ENCODE peak calls at places on chromosomes 4 and X, in five cellular contexts. G is T follicular helper cell; Z is activated naive CD4-positive, alpha-beta T cell; B is AG04450; Q is HepG2. F is an unnamed sample.

GRCh38 chrX:104833401-104833800 is 267.4 kb downstream of the IL1RAPL2 start:
- DNase-seq in B (no peak), G (no peak), Z (no peak), Q (no peak), F (peak; percentile 87)

GRCh38 chr4:182978152-182978827 is 61.1 kb upstream of the DCTD start:
- DNase-seq in Z (no peak), G (no peak), Q (no peak), B (no peak), F (no peak)

GRCh38 chr4:145177511-145177905 is 2.9 kb downstream of the OTUD4 start:
- DNase-seq in Q (no peak), B (no peak), Z (no peak), G (no peak), F (peak; percentile 36)

GRCh38 chr4:141464366-141464765 is 172.0 kb upstream of the IL15 start:
- DNase-seq in Q (no peak), B (no peak), Z (no peak), G (no peak), F (no peak)

GRCh38 chr4:68498413-68499007 is 51.2 kb downstream of the TMPRSS11E start:
- DNase-seq in Q (peak; percentile 78), Z (no peak), G (peak; percentile 35), B (peak; percentile 37), F (peak; percentile 66)

GRCh38 chr4:76943129-76943620 is 6.4 kb upstream of the SEPTIN11 start:
- DNase-seq in Z (no peak), Q (no peak), G (no peak), B (no peak), F (peak; percentile 85)

GRCh38 chr4:163991268-163991667 is 496.8 kb downstream of the TMA16 start:
- DNase-seq in Z (no peak), G (no peak), B (no peak), Q (no peak), F (peak; percentile 1)

GRCh38 chrX:38175140-38175539 is 45.5 kb downstream of the SRPX start:
- DNase-seq in Q (peak; percentile 27), B (no peak), Z (no peak), G (no peak), F (no peak)

GRCh38 chr4:18512718-18513117 is 491.2 kb upstream of the LCORL start:
- DNase-seq in Z (no peak), B (no peak), Q (no peak), G (no peak), F (no peak)

GRCh38 chr4:137300776-137301175 is 231.5 kb downstream of the PCDH18 start:
- DNase-seq in Q (no peak), Z (no peak), B (no peak), G (no peak), F (peak; percentile 75)

GRCh38 chr4:54516556-54517215 is 141.1 kb upstream of the KIT start:
- DNase-seq in B (no peak), G (no peak), Q (no peak), Z (no peak), F (peak; percentile 49)

GRCh38 chrX:107496786-107497185 is 47.3 kb downstream of the FRMPD3 start:
- DNase-seq in B (no peak), Q (no peak), G (no peak), Z (no peak), F (no peak)

GRCh38 chrX:113297456-113297855 is 456.8 kb upstream of the AMOT start:
- DNase-seq in B (no peak), Q (no peak), G (no peak), Z (no peak), F (peak; percentile 35)

GRCh38 chr4:5638976-5639375 is 69.4 kb downstream of the EVC2 start:
- DNase-seq in Z (no peak), G (no peak), Q (no peak), B (no peak), F (peak; percentile 87)

GRCh38 chr4:110639207-110640092 is 16.6 kb upstream of the PITX2 start:
- DNase-seq in B (no peak), G (no peak), Z (no peak), Q (no peak), F (no peak)

GRCh38 chr4:88477229-88477860 is 20.4 kb downstream of the HERC5 start:
- DNase-seq in B (no peak), G (no peak), Q (no peak), Z (no peak), F (no peak)

GRCh38 chr4:39480902-39481695 is 22.2 kb downstream of the LIAS start:
- DNase-seq in B (no peak), G (no peak), Q (no peak), Z (no peak), F (no peak)

GRCh38 chr4:141102367-141102766 is 30.9 kb downstream of the RNF150 start:
- DNase-seq in Q (no peak), B (no peak), Z (no peak), G (no peak), F (peak; percentile 37)

F was measured in fibroblast of mammary gland.